ENCODE peak calls at places on chromosomes 5 and 9, in four cellular contexts. U is WTC11, R is K562, T is H1. W is an unnamed sample.

GRCh38 chr5:172452398-172453205 is 1.7 kb downstream of the SH3PXD2B start:
- DNase-seq in U (no peak), R (no peak), T (no peak), W (peak)

GRCh38 chr9:129839324-129840023 is 4.2 kb downstream of the USP20 start:
- DNase-seq in U (no peak), R (no peak), T (no peak), W (no peak)

GRCh38 chr9:80866576-80867227 is 822.6 kb downstream of the TLE1 start:
- DNase-seq in U (no peak), R (no peak), T (no peak), W (no peak)

GRCh38 chr5:140628711-140629110 is 4.3 kb downstream of the CD14 start:
- DNase-seq in U (no peak), R (no peak), T (no peak), W (no peak)

GRCh38 chr5:59562756-59563389 is 330.7 kb downstream of the PDE4D start:
- DNase-seq in U (peak), R (no peak), T (no peak), W (no peak)

GRCh38 chr5:149133795-149134777 is 7.2 kb upstream of the ABLIM3 start:
- DNase-seq in U (no peak), R (peak), T (no peak), W (no peak)

GRCh38 chr9:37859043-37859442 is 44.9 kb downstream of the SLC25A51 start:
- DNase-seq in U (no peak), R (peak), T (no peak), W (no peak)

GRCh38 chr5:87383216-87383615 is 29.5 kb downstream of the CCNH start:
- DNase-seq in U (no peak), R (no peak), T (no peak), W (no peak)

GRCh38 chr9:137247916-137248175 is 3.2 kb upstream of the STPG3 start:
- DNase-seq in U (no peak), R (no peak), T (no peak), W (no peak)

GRCh38 chr9:84996049-84996448 is 326.5 kb downstream of the NTRK2 start:
- DNase-seq in U (no peak), R (no peak), T (no peak), W (no peak)

GRCh38 chr9:87706066-87706739 is 19.7 kb upstream of the CTSL start:
- DNase-seq in U (no peak), R (no peak), T (no peak), W (no peak)

GRCh38 chr9:86703346-86703745 is 244.0 kb downstream of the GAS1 start:
- DNase-seq in U (no peak), R (peak), T (no peak), W (no peak)

GRCh38 chr5:154740483-154740882 is 14.7 kb upstream of the LARP1 start:
- DNase-seq in U (no peak), R (no peak), T (no peak), W (peak)

GRCh38 chr9:89542461-89543021 is 44.6 kb upstream of the SEMA4D start:
- DNase-seq in U (no peak), R (no peak), T (no peak), W (peak)

GRCh38 chr5:59496524-59497134 is 396.9 kb downstream of the PDE4D start:
- DNase-seq in U (peak), R (peak), T (peak), W (no peak)

GRCh38 chr5:154791535-154791934 is 36.4 kb downstream of the LARP1 start:
- DNase-seq in U (no peak), R (no peak), T (no peak), W (no peak)

GRCh38 chr5:77777281-77777892 is 1.2 kb upstream of the TBCA start:
- DNase-seq in U (no peak), R (no peak), T (no peak), W (no peak)

GRCh38 chr9:135498381-135499126 is 1.9 kb upstream of the MRPS2 start:
- DNase-seq in U (no peak), R (no peak), T (no peak), W (peak)

GRCh38 chr5:107383414-107383813 is 287.3 kb downstream of the EFNA5 start:
- DNase-seq in U (no peak), R (no peak), T (no peak), W (no peak)

GRCh38 chr5:107381189-107381856 is 289.4 kb downstream of the EFNA5 start:
- DNase-seq in U (no peak), R (no peak), T (no peak), W (no peak)

GRCh38 chr5:107380654-107381053 is 290.1 kb downstream of the EFNA5 start:
- DNase-seq in U (no peak), R (no peak), T (no peak), W (no peak)

GRCh38 chr5:107385701-107386100 is 285.0 kb downstream of the EFNA5 start:
- DNase-seq in U (no peak), R (no peak), T (no peak), W (no peak)

DNA sequence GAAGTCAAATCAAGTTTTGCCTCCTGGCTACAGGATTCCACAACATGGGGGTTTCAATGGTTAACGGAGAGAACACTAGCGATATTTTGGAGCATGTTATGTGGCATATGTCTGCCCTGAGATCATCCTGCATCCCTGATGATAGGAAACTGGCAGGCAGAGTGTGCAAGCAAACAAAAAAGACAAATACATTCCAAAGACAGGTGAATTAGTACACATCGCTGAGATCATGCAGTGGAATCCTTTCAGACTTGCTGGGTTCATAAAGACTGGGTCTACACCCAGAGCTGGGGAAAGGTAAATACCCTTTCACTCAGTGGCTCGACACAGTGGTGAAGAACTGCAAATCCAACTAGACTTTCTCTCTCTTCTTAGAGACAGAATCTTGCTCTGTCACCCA is 286.5 kb downstream of the EFNA5 start:
- DNase-seq in U (no peak), R (no peak), T (no peak), W (no peak)
- TF ChIP-seq TEAD4 in U (no peak), R (no peak), T (no peak), W (no peak)

GRCh38 chr9:109251080-109251775 is 69.6 kb downstream of the EPB41L4B start:
- DNase-seq in U (no peak), R (peak), T (peak), W (no peak)
- TF ChIP-seq MAX in U (no peak), R (no peak), T (no peak), W (no peak)

GRCh38 chr5:23506329-23507236 is 826 bp upstream of the PRDM9 start:
- DNase-seq in U (peak), R (peak), T (peak), W (peak)
- TF ChIP-seq TEAD4 in U (no peak), R (no peak), T (no peak), W (no peak)

DNA sequence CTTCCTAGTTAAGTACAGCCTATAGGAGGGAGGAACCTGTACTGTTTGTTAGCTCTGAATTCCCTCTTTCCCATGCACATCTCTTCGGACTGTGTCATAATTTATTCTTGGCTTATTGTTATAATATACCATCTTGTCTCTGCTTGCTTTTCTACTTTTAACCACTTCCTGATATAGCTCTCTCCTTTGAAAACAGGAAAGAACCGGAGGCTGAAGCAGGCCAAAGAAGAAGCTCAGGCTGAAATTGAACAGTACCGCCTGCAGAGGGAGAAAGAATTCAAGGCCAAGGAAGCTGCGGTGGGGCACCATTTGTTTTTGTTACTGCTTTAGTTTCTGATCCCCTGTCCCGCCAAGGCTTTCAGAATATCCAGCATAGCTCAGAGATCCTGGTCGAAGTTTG is 4.8 kb downstream of the ATP6V1G1 start:
- DNase-seq in U (no peak), R (no peak), T (no peak), W (no peak)
- TF ChIP-seq MAX in U (no peak), R (no peak), T (no peak), W (no peak)

DNA sequence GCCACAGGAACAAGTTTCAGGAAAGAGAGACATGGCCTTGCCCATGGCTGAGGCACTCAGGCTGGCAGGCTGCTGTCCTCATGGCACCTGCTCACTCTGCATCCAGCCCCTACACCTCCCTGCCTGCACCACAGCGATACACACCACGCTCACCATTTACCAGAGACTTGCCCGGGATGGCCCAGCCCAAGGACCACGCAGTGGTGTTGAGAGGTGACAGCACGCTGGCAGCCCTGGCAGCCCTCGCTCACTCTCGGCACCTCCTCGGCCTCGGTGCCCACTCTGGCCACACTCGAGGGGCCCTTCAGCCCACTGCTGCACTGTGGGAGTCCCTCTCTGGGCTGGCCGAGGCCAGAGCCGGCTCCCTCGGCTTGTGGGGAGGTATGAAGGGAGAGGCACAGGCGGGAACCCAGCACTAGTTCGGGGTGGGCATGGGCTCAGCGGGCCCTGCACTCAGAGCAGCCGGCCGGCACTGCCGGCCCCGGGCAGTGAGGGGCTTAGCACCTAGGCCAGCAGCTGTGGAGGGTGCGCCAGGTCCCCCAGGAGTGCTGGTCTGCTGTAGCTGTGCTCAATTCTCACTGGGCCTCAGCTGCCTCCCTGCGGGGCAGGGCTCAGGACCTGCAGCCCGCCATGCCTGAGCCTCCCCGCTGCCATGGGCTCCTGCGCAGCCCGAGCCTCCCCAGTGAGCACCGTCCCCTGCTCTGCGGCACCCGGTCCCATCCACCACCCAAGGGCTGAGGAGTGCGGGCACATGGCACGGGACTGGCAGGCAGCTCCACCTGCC is 20.3 kb downstream of the ZDHHC11B start:
- DNase-seq in U (no peak), R (no peak), T (no peak), W (peak)
- TF ChIP-seq TEAD4 in U (no peak), R (no peak), T (no peak), W (no peak)

GRCh38 chr9:96187108-96187695 is 114.8 kb downstream of the HSD17B3 start:
- DNase-seq in U (no peak), R (no peak), T (no peak), W (no peak)
- TF ChIP-seq MAX in U (no peak), R (no peak), T (peak), W (no peak)

GRCh38 chr5:80387063-80387768 is 20.6 kb upstream of the ZFYVE16 start:
- DNase-seq in U (no peak), R (no peak), T (no peak), W (no peak)

GRCh38 chr5:80389575-80389974 is 18.3 kb upstream of the ZFYVE16 start:
- DNase-seq in U (no peak), R (no peak), T (no peak), W (no peak)
- TF ChIP-seq TEAD4 in U (no peak), R (no peak), T (no peak), W (no peak)

DNA sequence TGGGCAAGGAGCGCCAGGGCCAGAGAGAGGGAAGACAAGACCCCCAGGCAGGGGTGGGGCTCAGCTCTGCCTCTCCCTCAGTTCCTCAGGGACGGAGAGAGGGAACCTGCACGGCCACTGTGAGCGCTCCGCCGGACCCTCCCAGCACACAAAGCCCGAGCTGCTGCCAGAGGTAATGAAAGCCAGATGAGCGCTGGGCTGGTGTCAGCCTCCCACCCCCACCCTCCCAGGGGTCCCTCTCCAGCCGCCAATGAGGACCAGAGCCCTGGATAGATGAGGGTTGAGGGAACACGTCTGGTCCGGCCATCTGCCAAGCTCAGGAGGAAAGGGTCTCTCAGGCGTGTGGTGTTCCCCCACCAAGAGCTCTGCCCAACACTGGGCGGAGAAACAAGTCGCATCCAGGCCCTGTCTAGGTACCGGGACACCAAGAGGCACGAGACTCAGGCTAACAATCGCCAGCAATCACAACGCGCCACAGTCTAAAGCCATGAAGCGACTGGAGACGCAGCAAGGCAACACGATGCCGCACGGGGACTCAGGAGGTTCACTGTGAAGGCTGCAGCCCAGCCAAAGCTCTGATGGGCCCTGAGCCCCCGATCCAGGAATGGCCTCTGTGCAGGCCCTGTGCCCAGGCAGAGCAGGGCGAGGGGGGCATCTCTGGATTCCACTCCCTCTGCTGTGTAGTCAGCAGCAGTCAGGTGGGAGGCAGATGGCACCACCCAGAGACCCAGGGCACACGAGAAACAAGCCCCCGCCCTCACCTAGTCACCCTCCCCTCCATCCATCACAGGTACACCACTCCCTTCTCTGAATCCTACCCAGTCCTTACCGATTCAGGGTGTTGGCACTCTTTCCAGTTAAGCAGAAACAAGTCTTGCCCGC is 1.3 kb downstream of the RALGDS start:
- DNase-seq in U (no peak), R (no peak), T (no peak), W (peak)
- TF ChIP-seq MAX in U (no peak), R (no peak), T (no peak), W (peak)

GRCh38 chr5:101393795-101394450 is 490.8 kb upstream of the ST8SIA4 start:
- DNase-seq in U (no peak), R (no peak), T (no peak), W (no peak)
- TF ChIP-seq TEAD4 in U (no peak), R (no peak), T (no peak), W (no peak)

GRCh38 chr5:135345945-135346731 is 52.9 kb downstream of the MACROH2A1 start:
- DNase-seq in U (no peak), R (no peak), T (no peak), W (no peak)
- TF ChIP-seq MAX in U (no peak), R (no peak), T (no peak), W (no peak)